ENCODE peak calls at places on chromosomes 1 and 21, in four cellular contexts. E, L, O and V are unnamed samples.

GRCh38 chr1:57536749-57537423 is 113.0 kb upstream of the DAB1 start:
- DNase-seq in E (no peak), O (no peak), L (no peak), V (no peak)

GRCh38 chr1:24898152-24898908 is 31.7 kb downstream of the RUNX3 start:
- DNase-seq in E (no peak), L (peak), O (peak), V (peak)

GRCh38 chr1:180606109-180606508 is 25.7 kb upstream of the XPR1 start:
- DNase-seq in O (peak), E (no peak), L (no peak), V (no peak)

GRCh38 chr1:85258536-85259117 is 835 bp downstream of the C1orf52 start:
- DNase-seq in O (peak), L (no peak), E (no peak), V (no peak)

GRCh38 chr1:233230011-233230410 is 65.5 kb downstream of the PCNX2 start:
- DNase-seq in L (peak), O (no peak), E (no peak), V (no peak)

GRCh38 chr1:181033128-181033798 is 520 bp upstream of the MR1 start:
- DNase-seq in O (no peak), L (peak), E (peak), V (peak)

GRCh38 chr1:207035877-207036558 is 3.5 kb upstream of the C1orf116 start:
- DNase-seq in O (no peak), L (no peak), E (no peak), V (no peak)

GRCh38 chr1:78003070-78003751 is 1.5 kb upstream of the DNAJB4 start:
- DNase-seq in O (no peak), E (no peak), L (no peak), V (no peak)

GRCh38 chr21:25283720-25284119 is 323.6 kb downstream of the MRPL39 start:
- DNase-seq in L (peak), O (peak), E (no peak), V (peak)

GRCh38 chr1:211654838-211655787 is 20.3 kb downstream of the NEK2 start:
- DNase-seq in E (no peak), L (peak), O (peak), V (peak)

GRCh38 chr1:181149326-181150000 is 61.0 kb downstream of the IER5 start:
- DNase-seq in O (no peak), L (no peak), E (no peak), V (no peak)

GRCh38 chr1:225454067-225454618 is 26.3 kb upstream of the LBR start:
- DNase-seq in O (no peak), L (peak), E (no peak), V (no peak)

GRCh38 chr1:159587461-159587951 is at the start of gene APCS:
- DNase-seq in L (no peak), O (no peak), E (no peak), V (no peak)

GRCh38 chr1:69976896-69977295 is 228.5 kb downstream of the LRRC40 start:
- DNase-seq in E (no peak), L (peak), O (no peak), V (no peak)

GRCh38 chr1:212611000-212611636 is 2.6 kb downstream of the ATF3 start:
- DNase-seq in E (no peak), O (no peak), L (no peak), V (no peak)

GRCh38 chr1:23090056-23090455 is 70.8 kb downstream of the KDM1A start:
- DNase-seq in O (no peak), E (no peak), L (no peak), V (no peak)

GRCh38 chr1:27416387-27417111 is 24.1 kb downstream of the GPR3 start:
- DNase-seq in O (peak), E (peak), L (peak), V (peak)

GRCh38 chr1:187878883-187879282 is 1050.1 kb downstream of the PLA2G4A start:
- DNase-seq in L (no peak), O (no peak), E (no peak), V (no peak)
- H2AFZ ChIP-seq in L (no peak), O (no peak), E (no peak), V (no peak)

DNA sequence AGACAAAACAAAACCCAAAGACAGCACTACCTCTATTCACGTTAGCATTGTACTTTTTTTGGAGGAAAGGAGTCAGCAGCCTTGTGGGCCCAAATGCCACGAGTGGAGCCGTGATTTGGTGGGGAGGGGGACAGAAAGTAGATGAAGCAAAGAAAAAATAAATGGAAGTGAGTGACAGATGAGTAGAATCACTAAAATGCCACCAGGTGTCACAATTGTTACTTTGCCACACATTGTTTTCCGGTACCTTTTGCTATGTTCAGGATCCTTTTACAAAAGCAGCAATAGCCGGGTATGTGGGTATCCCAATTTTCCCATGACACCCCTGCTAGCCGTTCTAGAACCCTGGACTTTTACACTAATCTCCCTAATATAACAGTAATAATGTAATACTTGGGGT is 85.0 kb upstream of the AK4 start:
- DNase-seq in L (no peak), O (no peak), E (no peak), V (no peak)
- H3K4me3 ChIP-seq in L (no peak), O (no peak), E (no peak), V (no peak)

GRCh38 chr1:232162001-232162400 is 467.9 kb downstream of the SIPA1L2 start:
- DNase-seq in O (no peak), L (no peak), E (no peak), V (no peak)

GRCh38 chr1:232168513-232168912 is 461.4 kb downstream of the SIPA1L2 start:
- DNase-seq in O (no peak), E (no peak), L (no peak), V (peak)

GRCh38 chr1:232166942-232167341 is 463.0 kb downstream of the SIPA1L2 start:
- DNase-seq in L (no peak), O (no peak), E (no peak), V (no peak)

GRCh38 chr1:232164078-232164963 is 465.6 kb downstream of the SIPA1L2 start:
- DNase-seq in E (no peak), L (no peak), O (no peak), V (no peak)

GRCh38 chr1:232163533-232163932 is 466.4 kb downstream of the SIPA1L2 start:
- DNase-seq in L (no peak), E (no peak), O (no peak), V (no peak)
- H3K4me2 ChIP-seq in L (no peak), E (no peak), O (no peak), V (no peak)

DNA sequence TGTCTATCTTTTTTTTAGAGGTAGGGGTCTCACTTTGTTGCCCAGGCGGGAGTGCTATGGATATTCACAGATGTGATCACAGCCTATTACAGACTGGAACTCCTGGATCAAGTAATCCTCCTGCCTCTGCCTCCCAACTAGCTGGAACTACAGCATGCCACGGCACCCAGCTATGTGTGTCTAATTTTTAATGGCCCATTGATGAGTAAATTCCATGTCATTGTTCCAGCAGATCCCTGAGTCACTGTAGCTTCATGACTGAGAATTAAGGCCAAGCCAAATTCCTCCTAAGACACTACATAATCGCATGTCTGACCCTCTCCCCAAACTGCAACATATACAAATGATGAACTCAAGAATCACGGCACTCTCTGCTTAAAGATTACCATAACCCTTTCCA is 84.2 kb upstream of the RGS2 start:
- DNase-seq in L (peak), O (no peak), E (no peak), V (no peak)
- H2AFZ ChIP-seq in L (no peak), O (no peak), E (no peak), V (no peak)

GRCh38 chr1:40508375-40509341 is at the start of gene EXO5:
- DNase-seq in O (peak), L (peak), E (peak), V (peak)
- H3K4me3 ChIP-seq in O (peak), L (peak), E (peak), V (peak)

GRCh38 chr21:33327792-33328433 is 3.1 kb downstream of the IFNAR1 start:
- DNase-seq in O (no peak), E (no peak), L (no peak), V (no peak)

GRCh38 chr21:33330726-33331125 is 6.0 kb downstream of the IFNAR1 start:
- DNase-seq in O (no peak), E (no peak), L (no peak), V (no peak)

GRCh38 chr21:33324311-33325221 is at the start of gene IFNAR1:
- DNase-seq in E (peak), O (peak), L (peak), V (peak)

GRCh38 chr21:33325222-33326067 is 675 bp downstream of the IFNAR1 start:
- DNase-seq in O (no peak), L (peak), E (no peak), V (peak)

GRCh38 chr21:33327326-33327725 is 2.6 kb downstream of the IFNAR1 start:
- DNase-seq in O (no peak), L (no peak), E (no peak), V (no peak)
- H3K4me2 ChIP-seq in O (no peak), L (no peak), E (peak), V (no peak)

GRCh38 chr1:48851638-48852037 is 74.9 kb upstream of the BEND5 start:
- DNase-seq in L (no peak), O (no peak), E (no peak), V (no peak)

GRCh38 chr1:48848035-48848434 is 71.3 kb upstream of the BEND5 start:
- DNase-seq in E (no peak), O (no peak), L (no peak), V (no peak)

GRCh38 chr1:48858200-48858599 is 81.5 kb upstream of the BEND5 start:
- DNase-seq in E (no peak), L (no peak), O (no peak), V (no peak)

DNA sequence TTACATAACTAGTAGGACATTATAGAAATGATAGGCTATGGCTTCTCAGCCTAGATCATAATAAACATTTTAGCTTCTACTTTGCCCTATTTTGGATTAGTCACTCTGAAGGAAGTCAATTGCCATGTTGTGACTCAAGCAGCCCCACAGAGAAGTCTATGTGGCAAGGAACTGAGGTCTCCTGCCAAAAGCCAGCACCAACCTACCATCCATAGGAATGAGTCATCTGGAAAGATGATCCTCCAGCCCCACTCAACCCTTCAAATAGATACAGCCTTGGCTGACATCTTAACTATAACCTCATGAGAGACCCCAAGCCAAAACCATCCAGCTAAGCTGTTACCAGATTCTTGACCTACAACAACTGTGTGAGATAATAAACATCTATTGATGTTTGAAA is 76.3 kb upstream of the BEND5 start:
- DNase-seq in L (peak), E (no peak), O (no peak), V (no peak)
- H2AFZ ChIP-seq in L (no peak), E (no peak), O (no peak), V (no peak)

GRCh38 chr1:227746676-227747075 is 11.4 kb downstream of the SNAP47 start:
- DNase-seq in O (no peak), E (no peak), L (no peak), V (no peak)

GRCh38 chr1:227749225-227749624 is 14.0 kb downstream of the SNAP47 start:
- DNase-seq in E (no peak), L (no peak), O (no peak), V (no peak)

GRCh38 chr1:227747382-227747781 is 12.1 kb downstream of the SNAP47 start:
- DNase-seq in L (no peak), O (no peak), E (no peak), V (no peak)

GRCh38 chr1:227748496-227749182 is 13.4 kb downstream of the SNAP47 start:
- DNase-seq in O (no peak), L (no peak), E (no peak), V (no peak)

GRCh38 chr1:227747948-227748495 is 12.8 kb downstream of the SNAP47 start:
- DNase-seq in E (no peak), O (no peak), L (no peak), V (no peak)
- H3K4me3 ChIP-seq in E (no peak), O (no peak), L (no peak), V (no peak)